ENCODE peak calls at places on chromosomes 12 and 14, in ten cellular contexts. One of them, this sample, is unnamed.

GRCh38 chr14:99531221-99532096 is 50.2 kb downstream of the CCNK start:
- DNase-seq in A172: peak; percentile 49
- DNase-seq in stimulated activated CD4-positive, alpha-beta T cell treated with anti-CD3 and anti-CD28 coated beads, Interleukin-2, amount 100 ng/mL, for 24 hours: no peak
- DNase-seq in OCI-M1: no peak
- DNase-seq in astrocyte of the spinal cord: peak; percentile 89
- DNase-seq in heart right ventricle: no peak
- DNase-seq in NCI-H460: no peak
- DNase-seq in NCI-H1105 treated with DMSO at 0.1 percent for 48 hours: no peak
- DNase-seq in lower lobe of right lung: no peak
- DNase-seq in HTR-8/SVneo: peak; percentile 60
- DNase-seq in this sample: no peak

GRCh38 chr14:39034481-39035296 is 68.3 kb downstream of the SEC23A start:
- DNase-seq in A172: no peak
- DNase-seq in stimulated activated CD4-positive, alpha-beta T cell treated with anti-CD3 and anti-CD28 coated beads, Interleukin-2, amount 100 ng/mL, for 24 hours: no peak
- DNase-seq in OCI-M1: peak; percentile 39
- DNase-seq in astrocyte of the spinal cord: peak; percentile 18
- DNase-seq in heart right ventricle: no peak
- DNase-seq in NCI-H460: peak; percentile 30
- DNase-seq in NCI-H1105 treated with DMSO at 0.1 percent for 48 hours: no peak
- DNase-seq in lower lobe of right lung: no peak
- DNase-seq in HTR-8/SVneo: no peak
- DNase-seq in this sample: no peak

GRCh38 chr14:94099006-94099405 is 11.5 kb upstream of the IFI27 start:
- DNase-seq in A172: no peak
- DNase-seq in stimulated activated CD4-positive, alpha-beta T cell treated with anti-CD3 and anti-CD28 coated beads, Interleukin-2, amount 100 ng/mL, for 24 hours: no peak
- DNase-seq in OCI-M1: no peak
- DNase-seq in astrocyte of the spinal cord: no peak
- DNase-seq in heart right ventricle: no peak
- DNase-seq in NCI-H460: no peak
- DNase-seq in NCI-H1105 treated with DMSO at 0.1 percent for 48 hours: no peak
- DNase-seq in lower lobe of right lung: no peak
- DNase-seq in HTR-8/SVneo: no peak
- DNase-seq in this sample: no peak

GRCh38 chr14:34568803-34569202 is 29.3 kb upstream of the EAPP start:
- DNase-seq in A172: no peak
- DNase-seq in stimulated activated CD4-positive, alpha-beta T cell treated with anti-CD3 and anti-CD28 coated beads, Interleukin-2, amount 100 ng/mL, for 24 hours: no peak
- DNase-seq in OCI-M1: no peak
- DNase-seq in astrocyte of the spinal cord: no peak
- DNase-seq in heart right ventricle: no peak
- DNase-seq in NCI-H460: no peak
- DNase-seq in NCI-H1105 treated with DMSO at 0.1 percent for 48 hours: no peak
- DNase-seq in lower lobe of right lung: peak; percentile 24
- DNase-seq in HTR-8/SVneo: no peak
- DNase-seq in this sample: no peak

GRCh38 chr12:53974084-53975018 is at the start of gene HOTAIR:
- DNase-seq in A172: peak; percentile 58
- DNase-seq in stimulated activated CD4-positive, alpha-beta T cell treated with anti-CD3 and anti-CD28 coated beads, Interleukin-2, amount 100 ng/mL, for 24 hours: peak; percentile 49
- DNase-seq in OCI-M1: no peak
- DNase-seq in astrocyte of the spinal cord: no peak
- DNase-seq in heart right ventricle: no peak
- DNase-seq in NCI-H460: no peak
- DNase-seq in NCI-H1105 treated with DMSO at 0.1 percent for 48 hours: peak; percentile 19
- DNase-seq in lower lobe of right lung: no peak
- DNase-seq in HTR-8/SVneo: peak; percentile 64
- DNase-seq in this sample: peak; percentile 8

GRCh38 chr14:104184911-104185499 is 46.6 kb downstream of the KIF26A start:
- DNase-seq in A172: peak; percentile 33
- DNase-seq in stimulated activated CD4-positive, alpha-beta T cell treated with anti-CD3 and anti-CD28 coated beads, Interleukin-2, amount 100 ng/mL, for 24 hours: no peak
- DNase-seq in OCI-M1: no peak
- DNase-seq in astrocyte of the spinal cord: no peak
- DNase-seq in heart right ventricle: peak; percentile 71
- DNase-seq in NCI-H460: peak; percentile 76
- DNase-seq in NCI-H1105 treated with DMSO at 0.1 percent for 48 hours: no peak
- DNase-seq in lower lobe of right lung: no peak
- DNase-seq in HTR-8/SVneo: peak; percentile 52
- DNase-seq in this sample: no peak

GRCh38 chr12:34403706-34404376 is 381.5 kb downstream of the ALG10 start:
- DNase-seq in A172: no peak
- DNase-seq in stimulated activated CD4-positive, alpha-beta T cell treated with anti-CD3 and anti-CD28 coated beads, Interleukin-2, amount 100 ng/mL, for 24 hours: no peak
- DNase-seq in OCI-M1: no peak
- DNase-seq in astrocyte of the spinal cord: no peak
- DNase-seq in heart right ventricle: no peak
- DNase-seq in NCI-H460: no peak
- DNase-seq in NCI-H1105 treated with DMSO at 0.1 percent for 48 hours: no peak
- DNase-seq in lower lobe of right lung: peak; percentile 29
- DNase-seq in HTR-8/SVneo: no peak
- DNase-seq in this sample: no peak

GRCh38 chr14:64845878-64846277 is 33.8 kb downstream of the SPTB start:
- DNase-seq in A172: peak; percentile 28
- DNase-seq in stimulated activated CD4-positive, alpha-beta T cell treated with anti-CD3 and anti-CD28 coated beads, Interleukin-2, amount 100 ng/mL, for 24 hours: no peak
- DNase-seq in OCI-M1: no peak
- DNase-seq in astrocyte of the spinal cord: peak; percentile 56
- DNase-seq in heart right ventricle: no peak
- DNase-seq in NCI-H460: no peak
- DNase-seq in NCI-H1105 treated with DMSO at 0.1 percent for 48 hours: no peak
- DNase-seq in lower lobe of right lung: no peak
- DNase-seq in HTR-8/SVneo: peak; percentile 96
- DNase-seq in this sample: no peak

GRCh38 chr14:52877628-52878027 is 73.2 kb downstream of the FERMT2 start:
- DNase-seq in A172: no peak
- DNase-seq in stimulated activated CD4-positive, alpha-beta T cell treated with anti-CD3 and anti-CD28 coated beads, Interleukin-2, amount 100 ng/mL, for 24 hours: no peak
- DNase-seq in OCI-M1: no peak
- DNase-seq in astrocyte of the spinal cord: peak; percentile 66
- DNase-seq in heart right ventricle: no peak
- DNase-seq in NCI-H460: no peak
- DNase-seq in NCI-H1105 treated with DMSO at 0.1 percent for 48 hours: no peak
- DNase-seq in lower lobe of right lung: no peak
- DNase-seq in HTR-8/SVneo: no peak
- DNase-seq in this sample: no peak

GRCh38 chr12:46779879-46780278 is 45.9 kb downstream of the SLC38A4 start:
- DNase-seq in A172: no peak
- DNase-seq in stimulated activated CD4-positive, alpha-beta T cell treated with anti-CD3 and anti-CD28 coated beads, Interleukin-2, amount 100 ng/mL, for 24 hours: no peak
- DNase-seq in OCI-M1: no peak
- DNase-seq in astrocyte of the spinal cord: no peak
- DNase-seq in heart right ventricle: no peak
- DNase-seq in NCI-H460: no peak
- DNase-seq in NCI-H1105 treated with DMSO at 0.1 percent for 48 hours: no peak
- DNase-seq in lower lobe of right lung: no peak
- DNase-seq in HTR-8/SVneo: no peak
- DNase-seq in this sample: no peak

GRCh38 chr14:28365510-28365909 is 401.1 kb upstream of the FOXG1 start:
- DNase-seq in A172: no peak
- DNase-seq in stimulated activated CD4-positive, alpha-beta T cell treated with anti-CD3 and anti-CD28 coated beads, Interleukin-2, amount 100 ng/mL, for 24 hours: no peak
- DNase-seq in OCI-M1: no peak
- DNase-seq in astrocyte of the spinal cord: no peak
- DNase-seq in heart right ventricle: no peak
- DNase-seq in NCI-H460: no peak
- DNase-seq in NCI-H1105 treated with DMSO at 0.1 percent for 48 hours: no peak
- DNase-seq in lower lobe of right lung: no peak
- DNase-seq in HTR-8/SVneo: no peak
- DNase-seq in this sample: no peak

GRCh38 chr14:42629553-42629952 is 1022.9 kb downstream of the LRFN5 start:
- DNase-seq in A172: no peak
- DNase-seq in stimulated activated CD4-positive, alpha-beta T cell treated with anti-CD3 and anti-CD28 coated beads, Interleukin-2, amount 100 ng/mL, for 24 hours: no peak
- DNase-seq in OCI-M1: no peak
- DNase-seq in astrocyte of the spinal cord: no peak
- DNase-seq in heart right ventricle: no peak
- DNase-seq in NCI-H460: no peak
- DNase-seq in NCI-H1105 treated with DMSO at 0.1 percent for 48 hours: no peak
- DNase-seq in lower lobe of right lung: no peak
- DNase-seq in HTR-8/SVneo: no peak
- DNase-seq in this sample: no peak

GRCh38 chr14:52235434-52235833 is 32.1 kb upstream of the PTGDR start:
- DNase-seq in A172: no peak
- DNase-seq in stimulated activated CD4-positive, alpha-beta T cell treated with anti-CD3 and anti-CD28 coated beads, Interleukin-2, amount 100 ng/mL, for 24 hours: no peak
- DNase-seq in OCI-M1: no peak
- DNase-seq in astrocyte of the spinal cord: no peak
- DNase-seq in heart right ventricle: no peak
- DNase-seq in NCI-H460: no peak
- DNase-seq in NCI-H1105 treated with DMSO at 0.1 percent for 48 hours: no peak
- DNase-seq in lower lobe of right lung: no peak
- DNase-seq in HTR-8/SVneo: no peak
- DNase-seq in this sample: peak; percentile 32